ENCODE peak calls at places on chromosomes 12 and 14, in six cellular contexts. Z is transverse colon, A is mucosa of descending colon, S is brain microvascular endothelial cell, G is fibroblast of lung, T is colonic mucosa. V is an unnamed sample.

GRCh38 chr12:115661103-115661502 is 616.4 kb downstream of the MED13L start:
- DNase-seq in S (no peak), A (peak; percentile 18), T (no peak), G (peak; percentile 22), Z (no peak), V (peak; percentile 21)

GRCh38 chr12:120755269-120755668 is 29.6 kb downstream of the ACADS start:
- DNase-seq in G (no peak), A (no peak), T (no peak), Z (no peak), S (no peak), V (no peak)

GRCh38 chr14:99316281-99317163 is 44.5 kb upstream of the BCL11B start:
- DNase-seq in T (peak; percentile 92), Z (peak; percentile 87), S (no peak), G (no peak), A (peak; percentile 85), V (no peak)

GRCh38 chr12:54723653-54724256 is 75.6 kb upstream of the DCD start:
- DNase-seq in S (peak; percentile 9), Z (no peak), A (peak; percentile 10), T (no peak), G (peak; percentile 0), V (no peak)

GRCh38 chr12:18361431-18361830 is 100.1 kb downstream of the PIK3C2G start:
- DNase-seq in S (no peak), Z (no peak), T (no peak), A (no peak), G (no peak), V (no peak)

GRCh38 chr12:51389302-51389999 is 1.8 kb downstream of the GALNT6 start:
- DNase-seq in Z (peak; percentile 37), T (peak; percentile 59), S (no peak), A (peak; percentile 51), G (peak; percentile 75), V (no peak)

GRCh38 chr14:62711351-62712023 is 333.8 kb downstream of the KCNH5 start:
- DNase-seq in A (no peak), T (no peak), S (no peak), Z (no peak), G (no peak), V (no peak)

GRCh38 chr12:22100952-22101748 is 55.1 kb downstream of the CMAS start:
- DNase-seq in A (peak; percentile 77), Z (peak; percentile 31), G (peak; percentile 59), T (peak; percentile 54), S (peak; percentile 70), V (peak; percentile 70)

GRCh38 chr12:51368640-51369517 is 22.3 kb downstream of the GALNT6 start:
- DNase-seq in S (peak; percentile 82), T (peak; percentile 75), A (peak; percentile 71), Z (peak; percentile 83), G (peak; percentile 87), V (peak; percentile 55)

GRCh38 chr12:49515266-49515665 is 23.6 kb upstream of the KCNH3 start:
- DNase-seq in T (no peak), A (no peak), S (peak; percentile 79), Z (no peak), G (peak; percentile 91), V (peak; percentile 84)

GRCh38 chr14:104582005-104582404 is 2.4 kb downstream of the C14orf180 start:
- DNase-seq in S (no peak), A (no peak), T (no peak), Z (no peak), G (no peak), V (no peak)

GRCh38 chr12:105334568-105334967 is 4.1 kb downstream of the C12orf75 start:
- DNase-seq in T (peak; percentile 7), G (peak; percentile 83), Z (no peak), A (no peak), S (peak; percentile 68), V (peak; percentile 67)

GRCh38 chr14:64598404-64598803 is 48.6 kb downstream of the PPP1R36 start:
- DNase-seq in Z (no peak), A (no peak), S (no peak), G (no peak), T (no peak), V (no peak)

GRCh38 chr12:49651855-49652254 is 28.5 kb downstream of the PRPF40B start:
- DNase-seq in Z (no peak), S (no peak), A (no peak), G (no peak), T (no peak), V (no peak)

GRCh38 chr14:101711041-101711861 is 50.3 kb upstream of the PPP2R5C start:
- DNase-seq in G (no peak), S (no peak), Z (no peak), T (peak; percentile 14), A (no peak), V (no peak)

GRCh38 chr14:29235991-29236390 is 469.4 kb downstream of the FOXG1 start:
- DNase-seq in Z (no peak), S (no peak), A (no peak), G (peak; percentile 34), T (no peak), V (peak; percentile 33)
- H3K4me3 ChIP-seq in Z (no peak overlapping the region), S (no peak overlapping the region), A (no peak overlapping the region), G (no peak overlapping the region), T (no peak overlapping the region), V (no peak overlapping the region)

DNA sequence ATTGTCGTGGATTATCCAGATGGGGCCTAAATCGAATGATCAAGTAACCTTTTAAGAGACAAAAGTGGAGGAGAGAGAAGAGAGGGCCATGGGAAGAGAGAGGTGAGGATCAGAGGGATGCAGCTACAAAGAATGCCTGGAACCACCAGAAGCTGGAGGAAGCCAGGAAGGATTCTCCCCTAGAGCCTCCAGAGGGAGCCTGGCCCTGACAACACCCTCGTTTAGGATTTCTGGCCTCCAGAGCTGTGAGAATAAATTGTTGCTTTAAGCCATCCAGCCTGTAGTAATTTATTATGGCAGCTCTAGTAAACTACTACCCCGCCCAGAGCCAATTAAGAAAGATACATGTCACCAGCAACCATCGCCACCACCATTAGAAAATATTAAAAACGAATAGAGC is 46.2 kb upstream of the GSC start:
- DNase-seq in Z (no peak), A (no peak), T (no peak), G (no peak), S (peak; percentile 2), V (no peak)
- TF ChIP-seq CTCF in Z (peak; percentile 14), A (no peak), T (no peak), G (no peak), S (peak; percentile 12), V (no peak)

GRCh38 chr12:108491256-108491655 is 23.8 kb upstream of the FICD start:
- DNase-seq in Z (no peak), A (no peak), G (no peak), S (no peak), T (no peak), V (no peak)
- H3K4me3 ChIP-seq in Z (no peak overlapping the region), A (no peak overlapping the region), G (no peak overlapping the region), S (no peak overlapping the region), T (no peak overlapping the region), V (no peak overlapping the region)

GRCh38 chr12:89565002-89565401 is 39.2 kb upstream of the POC1B start:
- DNase-seq in S (no peak), Z (no peak), A (no peak), T (no peak), G (no peak), V (no peak)
- TF ChIP-seq CTCF in S (no peak), Z (no peak), A (no peak), T (no peak), G (no peak), V (no peak)

GRCh38 chr12:114412825-114413749 is 7.1 kb upstream of the TBX5 start:
- DNase-seq in G (no peak), T (no peak), A (no peak), Z (no peak), S (no peak), V (no peak)
- H3K4me3 ChIP-seq in G (peak overlapping the region; percentile 86), T (no peak overlapping the region), A (no peak overlapping the region), Z (no peak overlapping the region), S (no peak overlapping the region), V (no peak overlapping the region)

GRCh38 chr12:132853285-132854092 is 24.8 kb upstream of the GOLGA3 start:
- DNase-seq in S (no peak), Z (no peak), A (no peak), T (no peak), G (no peak), V (no peak)
- TF ChIP-seq CTCF in S (no peak), Z (no peak), A (no peak), T (no peak), G (no peak), V (no peak)

GRCh38 chr12:83016226-83016835 is 329.6 kb downstream of the TMTC2 start:
- DNase-seq in S (peak; percentile 92), G (peak; percentile 94), Z (no peak), T (no peak), A (peak; percentile 11), V (peak; percentile 90)
- H3K4me3 ChIP-seq in S (no peak overlapping the region), G (peak overlapping the region; percentile 77), Z (peak overlapping the region; percentile 15), T (no peak overlapping the region), A (no peak overlapping the region), V (peak overlapping the region; percentile 22)

GRCh38 chr12:65673732-65674131 is 150.6 kb upstream of the HMGA2 start:
- DNase-seq in A (no peak), G (peak; percentile 14), S (no peak), T (no peak), Z (no peak), V (peak; percentile 59)
- TF ChIP-seq CTCF in A (peak; percentile 9), G (peak; percentile 27), S (no peak), T (peak; percentile 19), Z (peak; percentile 31), V (peak; percentile 17)

DNA sequence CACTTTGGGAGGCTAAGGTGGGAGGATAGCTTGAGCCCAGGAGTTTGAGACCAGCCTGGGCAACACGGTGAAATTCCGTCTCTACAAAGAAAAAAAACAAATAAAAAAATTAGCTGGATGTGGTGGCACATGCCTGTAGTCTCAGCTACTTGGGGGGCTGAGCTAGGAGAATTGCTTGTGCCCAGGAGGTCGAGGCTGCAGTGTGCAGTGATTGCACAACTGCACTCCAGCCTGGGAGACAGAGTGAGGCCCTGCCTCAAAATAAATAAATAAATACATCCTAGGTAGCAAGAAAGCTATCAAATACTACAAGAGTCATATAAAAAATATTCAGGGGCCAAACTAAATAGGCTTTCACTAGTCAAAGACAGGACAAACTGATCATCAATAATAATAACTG is 6.2 kb downstream of the KLHL28 start:
- DNase-seq in G (no peak), A (no peak), S (no peak), Z (no peak), T (no peak), V (no peak)
- H3K4me3 ChIP-seq in G (no peak overlapping the region), A (no peak overlapping the region), S (no peak overlapping the region), Z (no peak overlapping the region), T (no peak overlapping the region), V (no peak overlapping the region)

GRCh38 chr12:128259556-128260070 is 7.4 kb upstream of the TMEM132C start:
- DNase-seq in Z (no peak), G (no peak), S (peak; percentile 11), T (no peak), A (peak; percentile 26), V (peak; percentile 2)
- TF ChIP-seq CTCF in Z (peak; percentile 43), G (peak; percentile 43), S (peak; percentile 52), T (no peak), A (no peak), V (peak; percentile 45)

V was measured in astrocyte of the spinal cord.